ENCODE peak calls at places on chromosomes 11 and 22, in four cellular contexts. G is BE2C, T is heart left ventricle, R is RWPE2. I is an unnamed sample. For H3K9me3, the result is how much of the 10 kb centered on the place peaks cover.

GRCh38 chr22:47209077-47209514 is 446.6 kb downstream of the TBC1D22A start:
- DNase-seq in G (no peak), T (no peak), R (no peak), I (peak)

GRCh38 chr11:32081129-32081641 is 9.7 kb upstream of the RCN1 start:
- DNase-seq in G (no peak), R (no peak), T (no peak), I (no peak)

GRCh38 chr11:47923667-47924066 is 56.7 kb upstream of the PTPRJ start:
- DNase-seq in T (peak), R (no peak), G (no peak), I (no peak)

GRCh38 chr11:11450744-11451362 is 97.8 kb upstream of the CSNK2A3 start:
- DNase-seq in R (no peak), G (no peak), T (no peak), I (no peak)

GRCh38 chr11:67268036-67268683 is 1.9 kb downstream of the GRK2 start:
- DNase-seq in R (no peak), T (no peak), G (no peak), I (peak)

GRCh38 chr11:119854521-119854920 is 125.5 kb upstream of the NECTIN1 start:
- DNase-seq in T (no peak), G (no peak), R (no peak), I (peak)

GRCh38 chr22:43098356-43098755 is 9.2 kb upstream of the TTLL1 start:
- DNase-seq in G (no peak), T (no peak), R (no peak), I (no peak)

GRCh38 chr22:35684732-35685131 is 32.9 kb upstream of the APOL5 start:
- DNase-seq in G (no peak), T (no peak), R (no peak), I (no peak)

GRCh38 chr11:18144243-18144642 is 11.9 kb downstream of the MRGPRX3 start:
- DNase-seq in R (no peak), G (no peak), T (no peak), I (no peak)

GRCh38 chr11:126394036-126394435 is 38.5 kb downstream of the ST3GAL4 start:
- DNase-seq in R (peak), T (no peak), G (no peak), I (no peak)

GRCh38 chr11:44625759-44626523 is 60.5 kb downstream of the CD82 start:
- DNase-seq in R (no peak), T (peak), G (no peak), I (no peak)

GRCh38 chr11:121488641-121489040 is 35.9 kb upstream of the SORL1-AS1 start:
- DNase-seq in G (no peak), T (no peak), R (no peak), I (no peak)

GRCh38 chr11:33830903-33831648 is 56.8 kb upstream of the FBXO3 start:
- DNase-seq in R (no peak), T (no peak), G (no peak), I (no peak)

GRCh38 chr11:69888671-69889076 is 69.5 kb upstream of the FGF3 start:
- DNase-seq in T (peak), R (peak), G (peak), I (peak)

GRCh38 chr11:121336279-121336947 is 43.8 kb downstream of the SC5D start:
- DNase-seq in G (no peak), T (no peak), R (no peak), I (no peak)

GRCh38 chr22:20391222-20391621 is 2.7 kb upstream of the ZNF74 start:
- DNase-seq in R (no peak), T (no peak), G (no peak), I (no peak)

DNA sequence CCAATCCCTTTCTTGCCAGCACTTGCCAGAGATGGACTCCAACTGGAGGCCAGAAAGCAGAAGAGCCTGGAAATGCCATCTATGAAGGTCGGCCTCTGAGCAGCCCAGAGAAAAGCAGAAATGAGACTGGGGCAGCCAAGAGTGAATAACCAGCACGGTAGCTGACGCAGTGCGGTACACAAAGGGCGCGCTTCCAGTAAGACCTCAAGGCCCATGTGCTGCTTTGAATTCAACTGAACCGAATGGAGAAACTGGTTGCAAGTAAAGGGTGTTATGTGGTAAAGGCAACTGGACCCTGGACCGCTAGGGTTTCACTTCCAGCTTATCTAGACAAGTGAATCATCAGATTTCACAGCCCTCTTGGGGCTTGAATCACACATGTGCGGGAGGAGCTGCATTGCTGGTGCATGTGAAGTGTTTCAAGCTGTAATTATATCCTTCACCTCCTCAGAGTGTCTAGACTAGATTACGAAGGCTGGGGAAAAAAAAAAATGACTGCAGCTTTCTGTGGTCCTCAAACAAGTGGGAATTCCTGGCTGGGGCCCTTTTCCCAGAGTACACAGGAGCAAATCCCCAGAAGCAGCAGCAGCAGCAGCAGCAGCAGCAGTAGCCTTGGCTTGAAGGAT is 128.9 kb downstream of the CCDC34 start:
- DNase-seq in R (no peak), T (no peak), G (no peak), I (peak)
- H3K4me3 ChIP-seq in R (no peak), T (no peak), G (no peak), I (no peak)

GRCh38 chr11:128759597-128759996 is 65.7 kb downstream of the FLI1 start:
- DNase-seq in G (no peak), T (no peak), R (no peak), I (no peak)
- TF ChIP-seq CTCF in G (no peak), T (no peak), R (no peak), I (no peak)

GRCh38 chr11:58763120-58763490 is 31.4 kb upstream of the GLYAT start:
- DNase-seq in G (no peak), R (no peak), T (no peak), I (no peak)

GRCh38 chr11:58769308-58769707 is 37.6 kb upstream of the GLYAT start:
- DNase-seq in T (no peak), R (no peak), G (no peak), I (no peak)

GRCh38 chr11:58762284-58763119 is 30.8 kb upstream of the GLYAT start:
- DNase-seq in T (no peak), G (no peak), R (no peak), I (no peak)

GRCh38 chr11:58768137-58768536 is 36.4 kb upstream of the GLYAT start:
- DNase-seq in G (no peak), R (no peak), T (no peak), I (no peak)

GRCh38 chr11:58765078-58765477 is 33.3 kb upstream of the GLYAT start:
- DNase-seq in G (no peak), T (no peak), R (no peak), I (no peak)
- H3K9me3 ChIP-seq in G (under half), T (under half), R (under half), I (under half)

GRCh38 chr11:75428989-75429640 is 3.9 kb downstream of the KLHL35 start:
- DNase-seq in G (no peak), R (peak), T (no peak), I (no peak)

GRCh38 chr11:75431533-75432525 is 1.2 kb downstream of the KLHL35 start:
- DNase-seq in G (no peak), R (no peak), T (no peak), I (peak)

GRCh38 chr11:75429902-75430691 is 2.9 kb downstream of the KLHL35 start:
- DNase-seq in G (peak), T (peak), R (no peak), I (peak)

GRCh38 chr11:75429641-75429901 is 3.4 kb downstream of the KLHL35 start:
- DNase-seq in T (no peak), G (no peak), R (no peak), I (no peak)

GRCh38 chr11:75430692-75431532 is 2.1 kb downstream of the KLHL35 start:
- DNase-seq in T (no peak), G (no peak), R (no peak), I (peak)
- H3K4me3 ChIP-seq in T (peak), G (peak), R (peak), I (no peak)

DNA sequence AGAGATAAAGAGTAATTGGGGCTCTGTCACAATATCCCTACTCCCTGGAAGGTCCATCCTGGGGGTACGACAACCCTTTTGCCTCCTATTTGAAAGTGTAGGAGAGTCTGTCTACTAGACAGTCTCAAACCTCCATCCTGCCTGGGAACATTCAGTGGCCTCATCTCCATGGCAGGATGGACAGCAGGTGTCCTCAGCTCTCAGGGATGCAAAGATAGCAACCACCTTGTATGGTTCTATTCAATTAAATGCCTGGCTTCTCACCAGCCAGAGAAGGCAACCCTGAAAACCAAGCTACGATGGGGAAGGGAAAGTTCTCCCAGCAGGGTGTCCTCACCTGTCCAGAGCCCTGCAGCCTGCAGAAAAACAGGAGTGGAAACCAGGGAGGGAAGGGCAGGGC is 164.9 kb downstream of the MIAT start:
- DNase-seq in R (no peak), T (no peak), G (no peak), I (no peak)
- TF ChIP-seq CTCF in R (no peak), T (no peak), G (no peak), I (no peak)

I was measured in mucosa of descending colon.